ENCODE peak calls at places on chromosomes 6 and 20, in nine cellular contexts. One of them, this sample, is unnamed.

GRCh38 chr6:11964729-11965128 is 47.4 kb upstream of the HIVEP1 start:
- DNase-seq in skeletal muscle cell: no peak
- DNase-seq in OCI-LY7: no peak
- DNase-seq in activated T-helper 1 cell treated with anti-CD3 and anti-CD28 coated beads, Interleukin-2, amount 50 U/mL, for 16 hours: no peak
- DNase-seq in substantia nigra: no peak
- DNase-seq in NCI-H2171 treated with DMSO at 0.1 percent for 48 hours: no peak
- DNase-seq in ascending aorta: no peak
- DNase-seq in CD8-positive, alpha-beta T cell: no peak
- DNase-seq in globus pallidus: no peak
- DNase-seq in this sample: no peak

GRCh38 chr20:64212750-64213149 is 42.8 kb upstream of the PCMTD2 start:
- DNase-seq in globus pallidus: peak; percentile 24
- DNase-seq in CD8-positive, alpha-beta T cell: no peak
- DNase-seq in activated T-helper 1 cell treated with anti-CD3 and anti-CD28 coated beads, Interleukin-2, amount 50 U/mL, for 16 hours: no peak
- DNase-seq in skeletal muscle cell: peak; percentile 37
- DNase-seq in substantia nigra: peak; percentile 3
- DNase-seq in OCI-LY7: no peak
- DNase-seq in ascending aorta: no peak
- DNase-seq in NCI-H2171 treated with DMSO at 0.1 percent for 48 hours: no peak
- DNase-seq in this sample: no peak

GRCh38 chr6:135651964-135652755 is 154.6 kb upstream of the AHI1 start:
- DNase-seq in OCI-LY7: no peak
- DNase-seq in NCI-H2171 treated with DMSO at 0.1 percent for 48 hours: no peak
- DNase-seq in ascending aorta: no peak
- DNase-seq in globus pallidus: no peak
- DNase-seq in skeletal muscle cell: no peak
- DNase-seq in substantia nigra: no peak
- DNase-seq in CD8-positive, alpha-beta T cell: no peak
- DNase-seq in activated T-helper 1 cell treated with anti-CD3 and anti-CD28 coated beads, Interleukin-2, amount 50 U/mL, for 16 hours: no peak
- DNase-seq in this sample: peak; percentile 28

GRCh38 chr20:33407251-33407650 is 5.9 kb upstream of the CDK5RAP1 start:
- DNase-seq in ascending aorta: no peak
- DNase-seq in globus pallidus: no peak
- DNase-seq in NCI-H2171 treated with DMSO at 0.1 percent for 48 hours: no peak
- DNase-seq in substantia nigra: no peak
- DNase-seq in activated T-helper 1 cell treated with anti-CD3 and anti-CD28 coated beads, Interleukin-2, amount 50 U/mL, for 16 hours: no peak
- DNase-seq in skeletal muscle cell: no peak
- DNase-seq in OCI-LY7: no peak
- DNase-seq in CD8-positive, alpha-beta T cell: no peak
- DNase-seq in this sample: no peak

GRCh38 chr6:43436577-43437282 is 9.4 kb downstream of the ABCC10 start:
- DNase-seq in activated T-helper 1 cell treated with anti-CD3 and anti-CD28 coated beads, Interleukin-2, amount 50 U/mL, for 16 hours: no peak
- DNase-seq in globus pallidus: no peak
- DNase-seq in ascending aorta: no peak
- DNase-seq in substantia nigra: no peak
- DNase-seq in NCI-H2171 treated with DMSO at 0.1 percent for 48 hours: peak; percentile 54
- DNase-seq in CD8-positive, alpha-beta T cell: no peak
- DNase-seq in skeletal muscle cell: peak; percentile 58
- DNase-seq in OCI-LY7: no peak
- DNase-seq in this sample: no peak

GRCh38 chr6:78942451-78942850 is 75.1 kb downstream of the IRAK1BP1 start:
- DNase-seq in OCI-LY7: no peak
- DNase-seq in ascending aorta: no peak
- DNase-seq in globus pallidus: no peak
- DNase-seq in NCI-H2171 treated with DMSO at 0.1 percent for 48 hours: no peak
- DNase-seq in skeletal muscle cell: no peak
- DNase-seq in activated T-helper 1 cell treated with anti-CD3 and anti-CD28 coated beads, Interleukin-2, amount 50 U/mL, for 16 hours: no peak
- DNase-seq in substantia nigra: no peak
- DNase-seq in CD8-positive, alpha-beta T cell: no peak
- DNase-seq in this sample: no peak

GRCh38 chr20:35947489-35947888 is 6.8 kb downstream of the SCAND1 start:
- DNase-seq in substantia nigra: no peak
- DNase-seq in skeletal muscle cell: no peak
- DNase-seq in NCI-H2171 treated with DMSO at 0.1 percent for 48 hours: peak; percentile 15
- DNase-seq in OCI-LY7: peak; percentile 67
- DNase-seq in globus pallidus: no peak
- DNase-seq in activated T-helper 1 cell treated with anti-CD3 and anti-CD28 coated beads, Interleukin-2, amount 50 U/mL, for 16 hours: no peak
- DNase-seq in CD8-positive, alpha-beta T cell: no peak
- DNase-seq in ascending aorta: no peak
- DNase-seq in this sample: peak; percentile 9

GRCh38 chr20:58223358-58223941 is 5.0 kb downstream of the ANKRD60 start:
- DNase-seq in activated T-helper 1 cell treated with anti-CD3 and anti-CD28 coated beads, Interleukin-2, amount 50 U/mL, for 16 hours: no peak
- DNase-seq in OCI-LY7: no peak
- DNase-seq in NCI-H2171 treated with DMSO at 0.1 percent for 48 hours: no peak
- DNase-seq in substantia nigra: no peak
- DNase-seq in skeletal muscle cell: no peak
- DNase-seq in CD8-positive, alpha-beta T cell: no peak
- DNase-seq in globus pallidus: no peak
- DNase-seq in ascending aorta: no peak
- DNase-seq in this sample: no peak

GRCh38 chr20:50286609-50287008 is 96.0 kb downstream of the CEBPB start:
- DNase-seq in CD8-positive, alpha-beta T cell: no peak
- DNase-seq in ascending aorta: peak; percentile 84
- DNase-seq in NCI-H2171 treated with DMSO at 0.1 percent for 48 hours: no peak
- DNase-seq in OCI-LY7: peak; percentile 41
- DNase-seq in skeletal muscle cell: peak; percentile 77
- DNase-seq in substantia nigra: no peak
- DNase-seq in globus pallidus: no peak
- DNase-seq in activated T-helper 1 cell treated with anti-CD3 and anti-CD28 coated beads, Interleukin-2, amount 50 U/mL, for 16 hours: no peak
- DNase-seq in this sample: no peak

GRCh38 chr20:47464380-47465101 is 37.1 kb upstream of the NCOA3 start:
- DNase-seq in CD8-positive, alpha-beta T cell: no peak
- DNase-seq in skeletal muscle cell: peak; percentile 98
- DNase-seq in OCI-LY7: no peak
- DNase-seq in NCI-H2171 treated with DMSO at 0.1 percent for 48 hours: peak; percentile 44
- DNase-seq in globus pallidus: no peak
- DNase-seq in activated T-helper 1 cell treated with anti-CD3 and anti-CD28 coated beads, Interleukin-2, amount 50 U/mL, for 16 hours: no peak
- DNase-seq in substantia nigra: no peak
- DNase-seq in ascending aorta: peak; percentile 93
- DNase-seq in this sample: no peak

GRCh38 chr6:105794263-105794662 is 291.9 kb upstream of the PRDM1 start:
- DNase-seq in NCI-H2171 treated with DMSO at 0.1 percent for 48 hours: no peak
- DNase-seq in ascending aorta: peak; percentile 68
- DNase-seq in substantia nigra: peak; percentile 14
- DNase-seq in CD8-positive, alpha-beta T cell: no peak
- DNase-seq in globus pallidus: peak; percentile 40
- DNase-seq in skeletal muscle cell: no peak
- DNase-seq in OCI-LY7: peak; percentile 14
- DNase-seq in activated T-helper 1 cell treated with anti-CD3 and anti-CD28 coated beads, Interleukin-2, amount 50 U/mL, for 16 hours: no peak
- DNase-seq in this sample: no peak

GRCh38 chr6:143294265-143294664 is 156.2 kb downstream of the ADAT2 start:
- DNase-seq in activated T-helper 1 cell treated with anti-CD3 and anti-CD28 coated beads, Interleukin-2, amount 50 U/mL, for 16 hours: no peak
- DNase-seq in NCI-H2171 treated with DMSO at 0.1 percent for 48 hours: no peak
- DNase-seq in substantia nigra: no peak
- DNase-seq in OCI-LY7: no peak
- DNase-seq in globus pallidus: no peak
- DNase-seq in CD8-positive, alpha-beta T cell: no peak
- DNase-seq in ascending aorta: no peak
- DNase-seq in skeletal muscle cell: no peak
- DNase-seq in this sample: no peak

GRCh38 chr6:56947931-56948330 is 7.0 kb upstream of the BEND6 start:
- DNase-seq in ascending aorta: no peak
- DNase-seq in globus pallidus: no peak
- DNase-seq in activated T-helper 1 cell treated with anti-CD3 and anti-CD28 coated beads, Interleukin-2, amount 50 U/mL, for 16 hours: no peak
- DNase-seq in NCI-H2171 treated with DMSO at 0.1 percent for 48 hours: no peak
- DNase-seq in CD8-positive, alpha-beta T cell: no peak
- DNase-seq in substantia nigra: no peak
- DNase-seq in skeletal muscle cell: no peak
- DNase-seq in OCI-LY7: no peak
- DNase-seq in this sample: no peak

GRCh38 chr20:14360386-14360785 is 23.0 kb upstream of the FLRT3 start:
- DNase-seq in NCI-H2171 treated with DMSO at 0.1 percent for 48 hours: peak; percentile 27
- DNase-seq in ascending aorta: no peak
- DNase-seq in globus pallidus: no peak
- DNase-seq in CD8-positive, alpha-beta T cell: no peak
- DNase-seq in skeletal muscle cell: peak; percentile 60
- DNase-seq in OCI-LY7: no peak
- DNase-seq in substantia nigra: no peak
- DNase-seq in activated T-helper 1 cell treated with anti-CD3 and anti-CD28 coated beads, Interleukin-2, amount 50 U/mL, for 16 hours: no peak
- DNase-seq in this sample: no peak

GRCh38 chr6:14520029-14520428 is 402.5 kb downstream of the CD83 start:
- DNase-seq in globus pallidus: no peak
- DNase-seq in NCI-H2171 treated with DMSO at 0.1 percent for 48 hours: no peak
- DNase-seq in substantia nigra: no peak
- DNase-seq in ascending aorta: no peak
- DNase-seq in CD8-positive, alpha-beta T cell: no peak
- DNase-seq in activated T-helper 1 cell treated with anti-CD3 and anti-CD28 coated beads, Interleukin-2, amount 50 U/mL, for 16 hours: no peak
- DNase-seq in skeletal muscle cell: no peak
- DNase-seq in OCI-LY7: no peak
- DNase-seq in this sample: no peak

GRCh38 chr6:111503660-111504059 is 20.6 kb upstream of the REV3L start:
- DNase-seq in NCI-H2171 treated with DMSO at 0.1 percent for 48 hours: peak; percentile 87
- DNase-seq in OCI-LY7: no peak
- DNase-seq in activated T-helper 1 cell treated with anti-CD3 and anti-CD28 coated beads, Interleukin-2, amount 50 U/mL, for 16 hours: no peak
- DNase-seq in skeletal muscle cell: no peak
- DNase-seq in substantia nigra: no peak
- DNase-seq in CD8-positive, alpha-beta T cell: no peak
- DNase-seq in globus pallidus: no peak
- DNase-seq in ascending aorta: no peak
- DNase-seq in this sample: no peak

GRCh38 chr20:53578492-53579222 is 15.0 kb downstream of the ZNF217 start:
- DNase-seq in CD8-positive, alpha-beta T cell: peak; percentile 69
- DNase-seq in NCI-H2171 treated with DMSO at 0.1 percent for 48 hours: peak; percentile 91
- DNase-seq in activated T-helper 1 cell treated with anti-CD3 and anti-CD28 coated beads, Interleukin-2, amount 50 U/mL, for 16 hours: no peak
- DNase-seq in globus pallidus: peak; percentile 86
- DNase-seq in substantia nigra: peak; percentile 31
- DNase-seq in ascending aorta: peak; percentile 81
- DNase-seq in OCI-LY7: peak; percentile 93
- DNase-seq in skeletal muscle cell: peak; percentile 51
- DNase-seq in this sample: peak; percentile 78

GRCh38 chr6:137816133-137816579 is 50.9 kb upstream of the TNFAIP3 start:
- DNase-seq in NCI-H2171 treated with DMSO at 0.1 percent for 48 hours: no peak
- DNase-seq in skeletal muscle cell: no peak
- DNase-seq in CD8-positive, alpha-beta T cell: no peak
- DNase-seq in OCI-LY7: no peak
- DNase-seq in globus pallidus: no peak
- DNase-seq in substantia nigra: no peak
- DNase-seq in ascending aorta: no peak
- DNase-seq in activated T-helper 1 cell treated with anti-CD3 and anti-CD28 coated beads, Interleukin-2, amount 50 U/mL, for 16 hours: no peak
- DNase-seq in this sample: no peak

GRCh38 chr20:37533154-37533715 is 5.6 kb upstream of the BLCAP start:
- DNase-seq in activated T-helper 1 cell treated with anti-CD3 and anti-CD28 coated beads, Interleukin-2, amount 50 U/mL, for 16 hours: no peak
- DNase-seq in substantia nigra: no peak
- DNase-seq in globus pallidus: no peak
- DNase-seq in OCI-LY7: no peak
- DNase-seq in ascending aorta: no peak
- DNase-seq in NCI-H2171 treated with DMSO at 0.1 percent for 48 hours: no peak
- DNase-seq in CD8-positive, alpha-beta T cell: peak; percentile 17
- DNase-seq in skeletal muscle cell: no peak
- DNase-seq in this sample: no peak

GRCh38 chr6:157898169-157898568 is 75.1 kb downstream of the SNX9 start:
- DNase-seq in CD8-positive, alpha-beta T cell: no peak
- DNase-seq in activated T-helper 1 cell treated with anti-CD3 and anti-CD28 coated beads, Interleukin-2, amount 50 U/mL, for 16 hours: no peak
- DNase-seq in substantia nigra: peak; percentile 31
- DNase-seq in globus pallidus: peak; percentile 84
- DNase-seq in ascending aorta: no peak
- DNase-seq in skeletal muscle cell: no peak
- DNase-seq in NCI-H2171 treated with DMSO at 0.1 percent for 48 hours: no peak
- DNase-seq in OCI-LY7: peak; percentile 25
- DNase-seq in this sample: no peak

GRCh38 chr20:18288748-18289705 is 700 bp downstream of the ZNF133 start:
- DNase-seq in skeletal muscle cell: no peak
- DNase-seq in substantia nigra: no peak
- DNase-seq in NCI-H2171 treated with DMSO at 0.1 percent for 48 hours: no peak
- DNase-seq in ascending aorta: no peak
- DNase-seq in globus pallidus: no peak
- DNase-seq in OCI-LY7: no peak
- DNase-seq in CD8-positive, alpha-beta T cell: no peak
- DNase-seq in activated T-helper 1 cell treated with anti-CD3 and anti-CD28 coated beads, Interleukin-2, amount 50 U/mL, for 16 hours: no peak
- DNase-seq in this sample: no peak

GRCh38 chr20:17515053-17515452 is 16.1 kb downstream of the BFSP1 start:
- DNase-seq in activated T-helper 1 cell treated with anti-CD3 and anti-CD28 coated beads, Interleukin-2, amount 50 U/mL, for 16 hours: no peak
- DNase-seq in OCI-LY7: no peak
- DNase-seq in ascending aorta: no peak
- DNase-seq in NCI-H2171 treated with DMSO at 0.1 percent for 48 hours: no peak
- DNase-seq in globus pallidus: no peak
- DNase-seq in skeletal muscle cell: no peak
- DNase-seq in CD8-positive, alpha-beta T cell: no peak
- DNase-seq in substantia nigra: no peak
- DNase-seq in this sample: no peak

GRCh38 chr6:140956567-140957306 is 1176.0 kb upstream of the GJE1 start:
- DNase-seq in activated T-helper 1 cell treated with anti-CD3 and anti-CD28 coated beads, Interleukin-2, amount 50 U/mL, for 16 hours: no peak
- DNase-seq in CD8-positive, alpha-beta T cell: no peak
- DNase-seq in NCI-H2171 treated with DMSO at 0.1 percent for 48 hours: peak; percentile 98
- DNase-seq in ascending aorta: no peak
- DNase-seq in skeletal muscle cell: no peak
- DNase-seq in globus pallidus: peak; percentile 20
- DNase-seq in substantia nigra: no peak
- DNase-seq in OCI-LY7: no peak
- DNase-seq in this sample: no peak

GRCh38 chr6:93318127-93318526 is 101.2 kb downstream of the EPHA7 start:
- DNase-seq in substantia nigra: no peak
- DNase-seq in globus pallidus: no peak
- DNase-seq in ascending aorta: no peak
- DNase-seq in NCI-H2171 treated with DMSO at 0.1 percent for 48 hours: no peak
- DNase-seq in CD8-positive, alpha-beta T cell: no peak
- DNase-seq in skeletal muscle cell: no peak
- DNase-seq in OCI-LY7: no peak
- DNase-seq in activated T-helper 1 cell treated with anti-CD3 and anti-CD28 coated beads, Interleukin-2, amount 50 U/mL, for 16 hours: no peak
- DNase-seq in this sample: no peak

GRCh38 chr6:26194329-26194701 is 107.1 kb downstream of the HFE start:
- DNase-seq in CD8-positive, alpha-beta T cell: no peak
- DNase-seq in globus pallidus: no peak
- DNase-seq in substantia nigra: no peak
- DNase-seq in skeletal muscle cell: no peak
- DNase-seq in NCI-H2171 treated with DMSO at 0.1 percent for 48 hours: no peak
- DNase-seq in activated T-helper 1 cell treated with anti-CD3 and anti-CD28 coated beads, Interleukin-2, amount 50 U/mL, for 16 hours: no peak
- DNase-seq in OCI-LY7: peak; percentile 35
- DNase-seq in ascending aorta: no peak
- DNase-seq in this sample: no peak

GRCh38 chr6:14921878-14922277 is 324.0 kb upstream of the JARID2 start:
- DNase-seq in substantia nigra: no peak
- DNase-seq in globus pallidus: no peak
- DNase-seq in OCI-LY7: no peak
- DNase-seq in CD8-positive, alpha-beta T cell: no peak
- DNase-seq in NCI-H2171 treated with DMSO at 0.1 percent for 48 hours: no peak
- DNase-seq in activated T-helper 1 cell treated with anti-CD3 and anti-CD28 coated beads, Interleukin-2, amount 50 U/mL, for 16 hours: no peak
- DNase-seq in ascending aorta: peak; percentile 69
- DNase-seq in skeletal muscle cell: no peak
- DNase-seq in this sample: no peak

GRCh38 chr6:5662797-5663196 is 343.9 kb downstream of the NRN1 start:
- DNase-seq in activated T-helper 1 cell treated with anti-CD3 and anti-CD28 coated beads, Interleukin-2, amount 50 U/mL, for 16 hours: no peak
- DNase-seq in NCI-H2171 treated with DMSO at 0.1 percent for 48 hours: no peak
- DNase-seq in OCI-LY7: no peak
- DNase-seq in substantia nigra: no peak
- DNase-seq in globus pallidus: no peak
- DNase-seq in ascending aorta: no peak
- DNase-seq in skeletal muscle cell: no peak
- DNase-seq in CD8-positive, alpha-beta T cell: no peak
- DNase-seq in this sample: no peak

This sample was measured in naive B cell.